ENCODE peak calls at places on chromosome 17, in four cellular contexts. U is right lobe of liver, J is osteocyte, H is fibroblast of lung. I is an unnamed sample.

GRCh38 chr17:28493467-28493866 is 12.7 kb upstream of the FOXN1 start:
- DNase-seq in U (no peak), H (no peak), J (no peak), I (no peak)

GRCh38 chr17:13297198-13297597 is 279.4 kb upstream of the ELAC2 start:
- DNase-seq in J (no peak), H (no peak), U (no peak), I (no peak)

GRCh38 chr17:31688704-31689103 is 170.3 kb downstream of the COPRS start:
- DNase-seq in U (no peak), H (peak; percentile 29), J (no peak), I (no peak)

GRCh38 chr17:78329263-78330059 is 30.4 kb downstream of the SOCS3 start:
- DNase-seq in J (no peak), H (peak; percentile 86), U (no peak), I (no peak)

GRCh38 chr17:4827399-4827798 is 5.7 kb upstream of the MINK1 start:
- DNase-seq in H (no peak), J (no peak), U (no peak), I (no peak)

GRCh38 chr17:74882517-74883240 is 9.9 kb upstream of the FDXR start:
- DNase-seq in U (no peak), J (no peak), H (no peak), I (no peak)

GRCh38 chr17:58337600-58338453 is 9.2 kb upstream of the TSPOAP1 start:
- DNase-seq in U (peak; percentile 87), H (peak; percentile 95), J (no peak), I (no peak)

GRCh38 chr17:27224526-27225315 is 69.2 kb upstream of the WSB1 start:
- DNase-seq in U (no peak), H (peak; percentile 44), J (no peak), I (no peak)

GRCh38 chr17:19812407-19812806 is 55.3 kb downstream of the ULK2 start:
- DNase-seq in U (no peak), H (no peak), J (no peak), I (no peak)

GRCh38 chr17:77437017-77437416 is 296.2 kb downstream of the SEC14L1 start:
- DNase-seq in H (peak; percentile 78), U (no peak), J (peak; percentile 90), I (no peak)

GRCh38 chr17:81179861-81180260 is 13.8 kb upstream of the AATK start:
- DNase-seq in H (no peak), J (no peak), U (no peak), I (no peak)

GRCh38 chr17:78324391-78325075 is 35.3 kb downstream of the SOCS3 start:
- DNase-seq in J (peak; percentile 95), U (peak; percentile 77), H (peak; percentile 78), I (no peak)

GRCh38 chr17:29504711-29505110 is 62.1 kb downstream of the ABHD15 start:
- DNase-seq in J (no peak), H (peak; percentile 7), U (no peak), I (no peak)

GRCh38 chr17:74296548-74296936 is 22.5 kb downstream of the DNAI2 start:
- DNase-seq in U (no peak), J (no peak), H (peak; percentile 67), I (no peak)

DNA sequence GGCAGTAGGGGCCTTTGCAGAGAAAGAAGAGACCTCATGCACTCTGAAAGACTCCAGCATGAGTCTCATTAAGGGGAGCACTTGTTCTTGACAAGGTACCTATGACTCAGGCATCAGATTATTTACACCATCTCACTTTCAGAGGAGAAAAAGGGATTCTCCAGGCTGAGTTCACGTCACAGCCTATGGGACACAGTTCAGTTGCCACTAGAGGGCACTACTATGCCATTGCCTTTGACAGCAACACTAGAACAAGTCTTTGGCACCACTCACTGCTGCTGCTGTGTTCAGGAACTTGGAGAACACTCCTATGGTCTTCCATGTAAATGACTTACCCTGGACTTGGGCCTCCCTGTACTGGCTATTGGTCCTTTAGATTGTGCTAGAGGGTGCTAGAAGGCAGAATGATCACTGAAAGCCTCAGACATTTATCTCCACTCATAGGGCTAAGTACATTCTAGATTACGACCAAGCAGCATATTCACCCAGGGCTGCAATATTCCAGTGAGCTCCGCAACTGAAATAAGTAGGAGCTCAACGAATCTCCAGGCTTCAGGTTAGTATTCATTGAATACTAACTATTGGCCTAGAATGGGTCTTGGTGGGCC is 225.1 kb upstream of the CA10 start:
- DNase-seq in H (peak; percentile 2), J (no peak), U (no peak), I (no peak)
- TF ChIP-seq CTCF in H (peak; percentile 14), J (peak; percentile 60), U (peak; percentile 85), I (peak; percentile 84)

DNA sequence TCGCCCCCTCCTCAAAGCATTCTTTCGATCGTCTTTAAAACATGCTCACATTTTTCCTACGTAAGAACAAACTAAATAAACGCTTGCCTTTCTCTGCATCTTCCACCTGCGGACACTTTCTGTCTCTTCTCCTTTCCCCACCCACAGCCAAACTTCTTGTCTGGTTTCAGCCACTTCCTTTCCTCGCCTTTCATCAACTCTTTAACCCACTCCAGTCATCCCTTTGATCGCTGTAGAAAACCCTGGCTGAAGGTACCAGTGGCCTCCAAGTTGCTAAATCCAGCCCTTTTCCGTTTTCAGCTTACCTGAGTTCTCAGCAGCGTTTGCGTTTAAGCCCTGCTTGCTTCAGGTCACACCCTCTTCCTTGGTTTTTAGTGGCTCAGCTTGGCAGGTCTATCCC is 483 bp downstream of the RPA1 start:
- DNase-seq in J (no peak), U (no peak), H (peak; percentile 3), I (no peak)
- TF ChIP-seq CTCF in J (no peak), U (no peak), H (no peak), I (no peak)

GRCh38 chr17:33519692-33520091 is 226.6 kb upstream of the ASIC2 start:
- DNase-seq in H (no peak), J (no peak), U (no peak), I (no peak)

GRCh38 chr17:33523577-33523981 is 230.5 kb upstream of the ASIC2 start:
- DNase-seq in J (no peak), H (no peak), U (no peak), I (no peak)

GRCh38 chr17:33522623-33523022 is 229.5 kb upstream of the ASIC2 start:
- DNase-seq in U (no peak), J (no peak), H (no peak), I (no peak)

GRCh38 chr17:33520404-33521032 is 227.4 kb upstream of the ASIC2 start:
- DNase-seq in H (no peak), J (no peak), U (no peak), I (peak; percentile 79)

DNA sequence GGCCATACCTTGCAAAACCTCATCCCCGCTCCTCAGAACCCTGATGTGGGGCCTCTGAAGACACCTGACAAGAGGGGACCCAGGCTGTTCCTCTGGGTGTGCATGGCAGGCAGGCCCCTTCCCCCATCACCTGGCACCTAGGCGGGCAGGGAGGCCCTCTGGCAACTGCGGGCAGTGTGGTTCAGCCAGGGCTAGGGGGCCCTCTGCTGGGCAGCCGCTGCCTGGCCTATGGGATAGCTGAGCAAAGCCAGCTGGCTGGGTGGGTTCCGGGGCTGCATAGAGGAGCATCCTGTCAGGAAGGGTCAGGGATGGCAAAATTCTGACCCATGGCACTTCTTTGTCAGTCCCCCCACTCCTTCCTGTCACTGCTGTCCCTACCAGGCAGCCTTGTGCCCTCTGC is 228.7 kb upstream of the ASIC2 start:
- DNase-seq in J (no peak), U (no peak), H (no peak), I (no peak)
- TF ChIP-seq CTCF in J (no peak), U (peak; percentile 13), H (peak; percentile 25), I (peak; percentile 53)

DNA sequence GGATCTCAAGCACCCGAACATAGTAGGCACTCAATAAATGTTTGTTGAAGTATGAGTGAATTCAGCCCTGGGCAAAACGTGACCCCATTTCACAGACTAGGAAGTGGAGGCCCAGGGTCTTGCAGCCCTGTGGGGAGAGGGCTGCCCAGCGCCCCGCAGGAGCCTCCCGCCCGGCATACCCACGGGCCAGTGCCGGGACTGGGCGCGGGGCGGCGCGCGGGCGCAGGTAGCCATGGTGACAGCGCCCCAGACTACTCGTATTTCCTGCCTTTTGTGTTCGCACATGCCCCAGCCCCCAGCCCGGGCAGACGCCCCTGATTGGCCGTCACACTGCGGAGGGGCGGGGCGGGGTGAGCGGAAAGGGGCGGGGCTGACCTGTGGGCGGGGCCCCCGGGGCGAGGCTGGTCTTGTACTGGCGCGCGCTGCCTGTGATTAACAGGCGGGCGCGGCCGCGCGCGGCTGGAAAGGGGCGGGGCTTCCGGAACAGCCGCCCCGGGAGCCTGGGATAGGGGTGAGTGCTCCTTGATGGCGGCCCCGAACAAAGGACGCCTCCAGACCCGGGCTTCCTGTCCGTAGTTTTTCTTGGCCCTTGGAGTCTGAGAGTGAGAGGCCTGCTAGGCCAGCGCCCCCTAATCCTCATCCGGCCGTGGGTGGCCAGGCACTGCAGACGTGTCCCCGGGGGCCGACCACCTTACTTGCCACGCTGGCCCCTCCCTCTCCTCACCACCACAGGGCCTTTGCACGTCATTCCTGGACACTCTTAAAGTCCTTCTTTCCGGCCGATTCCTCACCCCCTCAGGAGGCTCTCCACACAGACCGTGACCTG is 71.0 kb downstream of the RAI1 start:
- DNase-seq in J (peak; percentile 98), H (peak; percentile 93), U (peak; percentile 98), I (peak; percentile 98)
- TF ChIP-seq CTCF in J (peak; percentile 31), H (peak; percentile 16), U (peak; percentile 44), I (peak; percentile 22)

GRCh38 chr17:39069114-39069756 is 82.2 kb downstream of the PLXDC1 start:
- DNase-seq in U (no peak), H (peak; percentile 46), J (no peak), I (no peak)
- TF ChIP-seq CTCF in U (peak; percentile 56), H (peak; percentile 84), J (peak; percentile 77), I (peak; percentile 70)

I was measured in type B pancreatic cell.